ENCODE peak calls at places on chromosomes 2 and 18, in four cellular contexts. One of them, this sample, is unnamed. For H3K4me1, the result is how much of the 10 kb centered on the place peaks cover.

GRCh38 chr2:239693761-239694415 is 293.1 kb upstream of the HDAC4 start:
- DNase-seq in sigmoid colon: no peak
- DNase-seq in GM23338: no peak
- DNase-seq in vagina: peak
- DNase-seq in this sample: no peak

GRCh38 chr18:24228661-24229053 is 89.8 kb downstream of the CABYR start:
- DNase-seq in GM23338: no peak
- DNase-seq in sigmoid colon: no peak
- DNase-seq in vagina: no peak
- DNase-seq in this sample: no peak

GRCh38 chr18:77218642-77219041 is 31.0 kb upstream of the GALR1 start:
- DNase-seq in GM23338: no peak
- DNase-seq in vagina: no peak
- DNase-seq in sigmoid colon: no peak
- DNase-seq in this sample: no peak

GRCh38 chr2:184316911-184317310 is 281.4 kb upstream of the ZNF804A start:
- DNase-seq in GM23338: no peak
- DNase-seq in vagina: no peak
- DNase-seq in sigmoid colon: no peak
- DNase-seq in this sample: no peak

GRCh38 chr18:48048251-48048650 is 117.8 kb upstream of the SMAD2 start:
- DNase-seq in GM23338: no peak
- DNase-seq in vagina: no peak
- DNase-seq in sigmoid colon: no peak
- DNase-seq in this sample: no peak

GRCh38 chr2:60476206-60476946 is 77.1 kb downstream of the BCL11A start:
- DNase-seq in vagina: peak
- DNase-seq in sigmoid colon: no peak
- DNase-seq in GM23338: peak
- DNase-seq in this sample: no peak

GRCh38 chr2:223297788-223298187 is 245.8 kb downstream of the KCNE4 start:
- DNase-seq in GM23338: no peak
- DNase-seq in sigmoid colon: no peak
- DNase-seq in vagina: no peak
- DNase-seq in this sample: no peak

GRCh38 chr18:44409071-44409470 is 271.6 kb upstream of the SETBP1 start:
- DNase-seq in sigmoid colon: no peak
- DNase-seq in GM23338: no peak
- DNase-seq in vagina: no peak
- DNase-seq in this sample: no peak

GRCh38 chr2:12797815-12798214 is 81.1 kb downstream of the TRIB2 start:
- DNase-seq in vagina: no peak
- DNase-seq in sigmoid colon: no peak
- DNase-seq in GM23338: no peak
- DNase-seq in this sample: no peak

GRCh38 chr2:424306-425172 is 136.6 kb upstream of the ALKAL2 start:
- DNase-seq in sigmoid colon: no peak
- DNase-seq in GM23338: no peak
- DNase-seq in vagina: peak
- DNase-seq in this sample: no peak

GRCh38 chr2:127634626-127635379 is 11.2 kb upstream of the GPR17 start:
- DNase-seq in GM23338: no peak
- DNase-seq in vagina: no peak
- DNase-seq in sigmoid colon: peak
- DNase-seq in this sample: no peak

GRCh38 chr2:9656270-9656766 is 25.5 kb upstream of the YWHAQ start:
- DNase-seq in vagina: no peak
- DNase-seq in sigmoid colon: no peak
- DNase-seq in GM23338: no peak
- DNase-seq in this sample: no peak

GRCh38 chr18:58416704-58417683 is 211.9 kb downstream of the ALPK2 start:
- DNase-seq in sigmoid colon: no peak
- DNase-seq in GM23338: no peak
- DNase-seq in vagina: no peak
- DNase-seq in this sample: no peak

GRCh38 chr2:176088048-176088936 is 4.2 kb upstream of the HOXD13 start:
- DNase-seq in GM23338: peak
- DNase-seq in vagina: no peak
- DNase-seq in sigmoid colon: no peak
- DNase-seq in this sample: no peak

GRCh38 chr2:138035597-138036217 is 71.4 kb downstream of the HNMT start:
- DNase-seq in sigmoid colon: no peak
- DNase-seq in GM23338: no peak
- DNase-seq in vagina: no peak
- DNase-seq in this sample: no peak

GRCh38 chr2:109727929-109728447 is 66.1 kb upstream of the RGPD5 start:
- DNase-seq in GM23338: no peak
- DNase-seq in sigmoid colon: peak
- DNase-seq in vagina: peak
- DNase-seq in this sample: peak

GRCh38 chr2:165196411-165196810 is 7.4 kb downstream of the SCN3A start:
- DNase-seq in sigmoid colon: no peak
- DNase-seq in GM23338: no peak
- DNase-seq in vagina: no peak
- DNase-seq in this sample: no peak
- H3K27ac ChIP-seq in sigmoid colon: no peak
- H3K27ac ChIP-seq in GM23338: no peak
- H3K27ac ChIP-seq in vagina: no peak
- H3K27ac ChIP-seq in this sample: no peak

GRCh38 chr18:72089432-72089831 is 454.7 kb downstream of the CBLN2 start:
- DNase-seq in sigmoid colon: no peak
- DNase-seq in GM23338: no peak
- DNase-seq in vagina: no peak
- DNase-seq in this sample: no peak
- H3K4me1 ChIP-seq in sigmoid colon: under half
- H3K4me1 ChIP-seq in GM23338: under half
- H3K4me1 ChIP-seq in vagina: under half
- H3K4me1 ChIP-seq in this sample: under half

GRCh38 chr2:55403177-55403998 is 16.3 kb downstream of the CCDC88A start:
- DNase-seq in sigmoid colon: no peak
- DNase-seq in GM23338: no peak
- DNase-seq in vagina: no peak
- DNase-seq in this sample: no peak
- TF ChIP-seq POLR2AphosphoS5 in sigmoid colon: no peak
- TF ChIP-seq POLR2AphosphoS5 in GM23338: no peak
- TF ChIP-seq POLR2AphosphoS5 in vagina: no peak
- TF ChIP-seq POLR2AphosphoS5 in this sample: no peak

GRCh38 chr2:177332992-177333388 is 59.6 kb upstream of the AGPS start:
- DNase-seq in GM23338: no peak
- DNase-seq in vagina: no peak
- DNase-seq in sigmoid colon: no peak
- DNase-seq in this sample: no peak
- H3K27ac ChIP-seq in GM23338: peak
- H3K27ac ChIP-seq in vagina: peak
- H3K27ac ChIP-seq in sigmoid colon: peak
- H3K27ac ChIP-seq in this sample: no peak

This sample was measured in breast epithelium.